ENCODE peak calls at places on chromosomes 1 and 21, in four cellular contexts. M is naive thymus-derived CD4-positive, alpha-beta T cell; V is right lobe of liver; J is stomach. I is an unnamed sample.

GRCh38 chr1:156081174-156082110 is 823 bp downstream of the MEX3A start:
- DNase-seq in M (no peak), J (no peak), V (no peak), I (no peak)

GRCh38 chr21:45362077-45362747 is 42.8 kb upstream of the COL18A1 start:
- DNase-seq in M (no peak), J (no peak), V (no peak), I (no peak)

GRCh38 chr1:67552336-67552759 is 122.1 kb upstream of the SERBP1 start:
- DNase-seq in J (peak; percentile 60), M (no peak), V (peak; percentile 83), I (no peak)

GRCh38 chr1:98005326-98006010 is 84.6 kb upstream of the DPYD start:
- DNase-seq in V (no peak), M (no peak), J (no peak), I (no peak)

GRCh38 chr1:167654975-167655575 is 25.0 kb downstream of the RCSD1 start:
- DNase-seq in J (no peak), V (no peak), M (no peak), I (no peak)

GRCh38 chr1:184014271-184014670 is 23.3 kb downstream of the COLGALT2 start:
- DNase-seq in J (no peak), V (no peak), M (no peak), I (no peak)

GRCh38 chr1:227753999-227754764 is 18.9 kb downstream of the SNAP47 start:
- DNase-seq in J (no peak), V (no peak), M (no peak), I (no peak)

GRCh38 chr1:235941852-235942624 is 75.3 kb upstream of the LYST start:
- DNase-seq in M (no peak), V (no peak), J (no peak), I (no peak)

GRCh38 chr1:67134692-67135091 is at the start of gene C1orf141:
- DNase-seq in V (no peak), M (no peak), J (no peak), I (no peak)

GRCh38 chr21:39344848-39345247 is 4.0 kb downstream of the HMGN1 start:
- DNase-seq in V (no peak), M (no peak), J (no peak), I (no peak)

GRCh38 chr21:31442339-31442738 is 98.3 kb upstream of the TIAM1 start:
- DNase-seq in M (no peak), V (no peak), J (no peak), I (no peak)

GRCh38 chr21:31449912-31450535 is 106.0 kb upstream of the TIAM1 start:
- DNase-seq in V (no peak), J (no peak), M (no peak), I (no peak)

GRCh38 chr21:31447477-31447876 is 103.4 kb upstream of the TIAM1 start:
- DNase-seq in M (no peak), J (no peak), V (no peak), I (no peak)

GRCh38 chr21:31446206-31446900 is 102.3 kb upstream of the TIAM1 start:
- DNase-seq in M (peak; percentile 36), V (no peak), J (no peak), I (no peak)

DNA sequence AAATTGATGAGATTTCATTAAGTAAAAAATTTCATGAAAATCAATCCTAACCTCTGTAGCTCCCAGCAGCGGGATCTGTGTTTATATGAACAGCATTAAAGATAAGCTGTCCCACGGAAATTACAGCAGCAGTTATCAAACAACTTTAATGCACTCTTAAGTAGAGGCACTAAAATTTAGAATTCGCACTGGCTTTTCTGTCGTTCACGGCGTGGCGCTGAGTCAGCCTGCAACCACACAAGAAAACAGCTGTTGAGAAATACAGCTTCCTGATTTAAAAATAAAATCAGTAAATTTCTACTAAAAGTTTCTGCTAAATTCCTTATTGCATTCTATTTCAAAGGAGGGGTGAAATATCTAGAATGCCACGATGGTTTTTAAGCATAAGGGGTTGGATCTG is 100.0 kb upstream of the TIAM1 start:
- DNase-seq in M (no peak), V (no peak), J (no peak), I (no peak)
- H3K27ac ChIP-seq in M (no peak overlapping the region), V (no peak overlapping the region), J (no peak overlapping the region), I (no peak overlapping the region)

GRCh38 chr1:160091666-160092223 is 6.7 kb downstream of the IGSF8 start:
- DNase-seq in M (no peak), V (no peak), J (no peak), I (no peak)
- H3K27ac ChIP-seq in M (no peak overlapping the region), V (no peak overlapping the region), J (no peak overlapping the region), I (no peak overlapping the region)

GRCh38 chr1:92461364-92462097 is 25.2 kb downstream of the GFI1 start:
- DNase-seq in J (no peak), M (no peak), V (no peak), I (no peak)
- H3K27ac ChIP-seq in J (no peak overlapping the region), M (no peak overlapping the region), V (no peak overlapping the region), I (no peak overlapping the region)

GRCh38 chr1:20151906-20152598 is 12.9 kb downstream of the PLA2G2F start:
- DNase-seq in V (peak; percentile 84), M (peak; percentile 47), J (peak; percentile 84), I (peak; percentile 91)

GRCh38 chr1:20152599-20152930 is 13.4 kb downstream of the PLA2G2F start:
- DNase-seq in M (no peak), J (no peak), V (no peak), I (no peak)

GRCh38 chr1:20150969-20151368 is 11.8 kb downstream of the PLA2G2F start:
- DNase-seq in J (no peak), V (peak; percentile 7), M (no peak), I (no peak)

GRCh38 chr1:20154306-20154831 is 15.2 kb downstream of the PLA2G2F start:
- DNase-seq in M (no peak), J (no peak), V (peak; percentile 64), I (peak; percentile 51)

GRCh38 chr1:20153000-20153418 is 13.9 kb downstream of the PLA2G2F start:
- DNase-seq in J (no peak), M (no peak), V (peak; percentile 68), I (peak; percentile 73)
- H3K27ac ChIP-seq in J (no peak overlapping the region), M (no peak overlapping the region), V (peak overlapping the region; percentile 79), I (no peak overlapping the region)

DNA sequence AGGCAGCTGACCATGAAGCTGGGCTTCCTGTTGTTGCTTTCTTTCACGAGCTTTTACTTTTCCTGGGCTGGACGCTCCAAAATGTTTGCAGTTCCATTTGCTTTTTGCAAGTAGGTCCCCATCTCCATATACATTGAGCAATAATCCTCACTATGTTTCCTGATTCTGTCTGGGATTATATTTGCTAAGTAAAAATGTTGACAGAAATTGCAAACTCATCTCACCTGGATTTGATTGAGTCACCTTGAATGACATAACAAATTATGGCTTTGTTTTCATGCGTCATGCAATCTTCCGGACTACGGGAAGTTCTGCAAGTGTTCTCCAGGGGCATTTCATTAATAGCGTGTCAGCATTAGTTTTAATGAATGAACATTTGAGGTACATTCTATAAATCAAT is 18.9 kb downstream of the ATP5PO start:
- DNase-seq in J (no peak), V (no peak), M (no peak), I (no peak)
- H3K27ac ChIP-seq in J (no peak overlapping the region), V (no peak overlapping the region), M (no peak overlapping the region), I (no peak overlapping the region)

GRCh38 chr1:147545133-147545532 is 3.8 kb downstream of the BCL9 start:
- DNase-seq in V (no peak), J (peak; percentile 60), M (peak; percentile 86), I (no peak)
- H3K27ac ChIP-seq in V (no peak overlapping the region), J (no peak overlapping the region), M (peak overlapping the region; percentile 26), I (no peak overlapping the region)

I was measured in aorta.